ENCODE peak calls at places on chromosome 7, in seven cellular contexts. One of them, this sample, is unnamed. For H3K36me3, the result is how much of the 10 kb centered on the place peaks cover.

GRCh38 chr7:109956916-109957315 is 1134.0 kb upstream of the LRRN3 start:
- DNase-seq in mesendoderm: peak
- DNase-seq in GM23248: no peak
- DNase-seq in adipocyte: no peak
- DNase-seq in neuronal stem cell: peak
- DNase-seq in mammary epithelial cell: no peak
- DNase-seq in MM.1S: no peak
- DNase-seq in this sample: no peak

GRCh38 chr7:82241371-82241770 is 202.2 kb downstream of the CACNA2D1 start:
- DNase-seq in MM.1S: no peak
- DNase-seq in mesendoderm: peak
- DNase-seq in adipocyte: no peak
- DNase-seq in GM23248: no peak
- DNase-seq in neuronal stem cell: no peak
- DNase-seq in mammary epithelial cell: no peak
- DNase-seq in this sample: no peak

GRCh38 chr7:108441392-108441955 is 14.8 kb downstream of the NRCAM start:
- DNase-seq in mesendoderm: no peak
- DNase-seq in neuronal stem cell: no peak
- DNase-seq in adipocyte: no peak
- DNase-seq in MM.1S: no peak
- DNase-seq in GM23248: no peak
- DNase-seq in mammary epithelial cell: no peak
- DNase-seq in this sample: no peak

GRCh38 chr7:75555736-75556135 is 63.6 kb downstream of the SPDYE5 start:
- DNase-seq in adipocyte: no peak
- DNase-seq in GM23248: no peak
- DNase-seq in mesendoderm: no peak
- DNase-seq in MM.1S: no peak
- DNase-seq in neuronal stem cell: no peak
- DNase-seq in mammary epithelial cell: no peak
- DNase-seq in this sample: no peak

GRCh38 chr7:69934475-69934903 is 336.2 kb downstream of the AUTS2 start:
- DNase-seq in MM.1S: no peak
- DNase-seq in neuronal stem cell: no peak
- DNase-seq in mammary epithelial cell: no peak
- DNase-seq in adipocyte: no peak
- DNase-seq in GM23248: no peak
- DNase-seq in mesendoderm: no peak
- DNase-seq in this sample: no peak

GRCh38 chr7:7922684-7923385 is 45.8 kb upstream of the GLCCI1 start:
- DNase-seq in mesendoderm: no peak
- DNase-seq in MM.1S: peak
- DNase-seq in GM23248: no peak
- DNase-seq in mammary epithelial cell: no peak
- DNase-seq in neuronal stem cell: no peak
- DNase-seq in adipocyte: no peak
- DNase-seq in this sample: no peak

GRCh38 chr7:113875224-113875623 is 43.6 kb downstream of the PPP1R3A start:
- DNase-seq in MM.1S: no peak
- DNase-seq in mesendoderm: peak
- DNase-seq in mammary epithelial cell: no peak
- DNase-seq in adipocyte: no peak
- DNase-seq in GM23248: no peak
- DNase-seq in neuronal stem cell: no peak
- DNase-seq in this sample: no peak

GRCh38 chr7:141071260-141071854 is 2.5 kb upstream of the TMEM178B start:
- DNase-seq in neuronal stem cell: peak
- DNase-seq in GM23248: peak
- DNase-seq in MM.1S: peak
- DNase-seq in adipocyte: peak
- DNase-seq in mesendoderm: peak
- DNase-seq in mammary epithelial cell: no peak
- DNase-seq in this sample: no peak

GRCh38 chr7:11701829-11702560 is 130.0 kb downstream of the THSD7A start:
- DNase-seq in mesendoderm: peak
- DNase-seq in adipocyte: no peak
- DNase-seq in mammary epithelial cell: no peak
- DNase-seq in MM.1S: no peak
- DNase-seq in neuronal stem cell: no peak
- DNase-seq in GM23248: no peak
- DNase-seq in this sample: no peak

GRCh38 chr7:48183370-48183743 is 12.1 kb downstream of the ABCA13 start:
- DNase-seq in GM23248: peak
- DNase-seq in adipocyte: peak
- DNase-seq in mesendoderm: no peak
- DNase-seq in neuronal stem cell: no peak
- DNase-seq in mammary epithelial cell: no peak
- DNase-seq in MM.1S: no peak
- DNase-seq in this sample: no peak

GRCh38 chr7:7207876-7208275 is 25.5 kb downstream of the C1GALT1 start:
- DNase-seq in adipocyte: peak
- DNase-seq in neuronal stem cell: no peak
- DNase-seq in mammary epithelial cell: peak
- DNase-seq in GM23248: no peak
- DNase-seq in mesendoderm: no peak
- DNase-seq in MM.1S: no peak
- DNase-seq in this sample: no peak

GRCh38 chr7:11478873-11479272 is 353.1 kb downstream of the THSD7A start:
- DNase-seq in GM23248: no peak
- DNase-seq in mammary epithelial cell: no peak
- DNase-seq in MM.1S: no peak
- DNase-seq in mesendoderm: no peak
- DNase-seq in neuronal stem cell: no peak
- DNase-seq in adipocyte: no peak
- DNase-seq in this sample: no peak

GRCh38 chr7:30665043-30665442 is 17.2 kb downstream of the CRHR2 start:
- DNase-seq in mammary epithelial cell: no peak
- DNase-seq in mesendoderm: no peak
- DNase-seq in neuronal stem cell: no peak
- DNase-seq in MM.1S: no peak
- DNase-seq in adipocyte: no peak
- DNase-seq in GM23248: no peak
- DNase-seq in this sample: no peak

GRCh38 chr7:93145324-93145723 is 2.9 kb downstream of the SAMD9L start:
- DNase-seq in neuronal stem cell: no peak
- DNase-seq in adipocyte: peak
- DNase-seq in GM23248: no peak
- DNase-seq in MM.1S: no peak
- DNase-seq in mammary epithelial cell: no peak
- DNase-seq in mesendoderm: no peak
- DNase-seq in this sample: no peak
- H3K9ac ChIP-seq in neuronal stem cell: no peak
- H3K9ac ChIP-seq in adipocyte: no peak
- H3K9ac ChIP-seq in GM23248: no peak
- H3K9ac ChIP-seq in MM.1S: no peak
- H3K9ac ChIP-seq in mammary epithelial cell: no peak
- H3K9ac ChIP-seq in mesendoderm: no peak
- H3K9ac ChIP-seq in this sample: no peak

GRCh38 chr7:130148561-130148960 is 56.6 kb downstream of the TMEM209 start:
- DNase-seq in mammary epithelial cell: no peak
- DNase-seq in MM.1S: no peak
- DNase-seq in adipocyte: no peak
- DNase-seq in GM23248: no peak
- DNase-seq in neuronal stem cell: no peak
- DNase-seq in mesendoderm: no peak
- DNase-seq in this sample: no peak

GRCh38 chr7:130147710-130148325 is 57.4 kb downstream of the TMEM209 start:
- DNase-seq in neuronal stem cell: no peak
- DNase-seq in GM23248: no peak
- DNase-seq in MM.1S: no peak
- DNase-seq in mesendoderm: no peak
- DNase-seq in adipocyte: no peak
- DNase-seq in mammary epithelial cell: no peak
- DNase-seq in this sample: no peak

GRCh38 chr7:130144632-130145171 is 60.5 kb downstream of the TMEM209 start:
- DNase-seq in adipocyte: peak
- DNase-seq in neuronal stem cell: no peak
- DNase-seq in mammary epithelial cell: peak
- DNase-seq in mesendoderm: no peak
- DNase-seq in GM23248: peak
- DNase-seq in MM.1S: no peak
- DNase-seq in this sample: peak

GRCh38 chr7:130145424-130146106 is 59.6 kb downstream of the TMEM209 start:
- DNase-seq in mesendoderm: no peak
- DNase-seq in GM23248: no peak
- DNase-seq in neuronal stem cell: no peak
- DNase-seq in adipocyte: no peak
- DNase-seq in MM.1S: no peak
- DNase-seq in mammary epithelial cell: no peak
- DNase-seq in this sample: no peak

DNA sequence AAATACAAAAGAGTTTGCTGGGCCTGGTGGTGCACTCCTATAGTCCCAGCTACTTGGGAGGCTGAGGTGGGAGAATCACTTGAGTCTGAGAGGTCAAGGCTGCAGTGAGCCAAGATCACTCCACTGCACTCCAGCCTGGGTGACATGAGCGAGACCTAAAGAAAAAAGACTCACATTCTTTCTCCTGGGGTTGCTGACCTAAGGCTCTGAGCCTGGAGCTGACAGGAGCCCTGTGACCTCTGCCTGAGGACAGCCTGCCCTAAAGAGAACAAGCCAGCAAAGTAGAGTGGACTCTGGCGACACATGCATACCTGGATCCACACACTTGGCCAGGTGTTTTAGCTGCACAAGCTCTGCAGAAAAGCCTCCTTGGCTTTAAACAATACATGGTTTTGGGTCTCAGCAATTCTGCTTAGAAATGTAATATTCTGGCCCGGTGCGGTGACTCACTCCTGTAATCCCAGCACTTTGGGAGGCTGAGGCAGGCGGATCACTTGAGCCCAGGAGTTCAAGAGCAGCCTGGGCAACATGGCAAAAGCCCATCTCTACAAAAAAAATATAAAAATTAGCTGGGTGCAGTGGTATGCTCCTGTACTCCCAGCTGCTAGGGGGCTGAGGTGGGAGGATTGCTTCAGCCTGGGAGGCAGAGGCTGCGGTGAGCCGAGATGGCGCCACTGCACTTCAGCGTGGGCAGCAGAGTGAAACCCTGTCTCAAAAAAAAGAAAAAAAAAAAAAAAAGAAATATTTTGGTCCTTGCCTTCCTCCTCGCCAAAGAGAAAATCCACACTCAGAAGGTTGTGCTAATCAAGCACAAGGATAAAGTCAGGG is 58.3 kb downstream of the TMEM209 start:
- DNase-seq in GM23248: no peak
- DNase-seq in MM.1S: no peak
- DNase-seq in mammary epithelial cell: no peak
- DNase-seq in neuronal stem cell: no peak
- DNase-seq in mesendoderm: no peak
- DNase-seq in adipocyte: no peak
- DNase-seq in this sample: no peak
- H3K4me3 ChIP-seq in GM23248: no peak
- H3K4me3 ChIP-seq in MM.1S: no peak
- H3K4me3 ChIP-seq in mammary epithelial cell: no peak
- H3K4me3 ChIP-seq in neuronal stem cell: no peak
- H3K4me3 ChIP-seq in mesendoderm: no peak
- H3K4me3 ChIP-seq in adipocyte: no peak
- H3K4me3 ChIP-seq in this sample: no peak

GRCh38 chr7:74179935-74180604 is 5.9 kb downstream of the EIF4H start:
- DNase-seq in mammary epithelial cell: no peak
- DNase-seq in mesendoderm: no peak
- DNase-seq in adipocyte: no peak
- DNase-seq in neuronal stem cell: no peak
- DNase-seq in GM23248: no peak
- DNase-seq in MM.1S: no peak
- DNase-seq in this sample: no peak
- H3K36me3 ChIP-seq in mammary epithelial cell: under half
- H3K36me3 ChIP-seq in mesendoderm: under half
- H3K36me3 ChIP-seq in adipocyte: under half
- H3K36me3 ChIP-seq in neuronal stem cell: under half
- H3K36me3 ChIP-seq in GM23248: under half
- H3K36me3 ChIP-seq in MM.1S: under half
- H3K36me3 ChIP-seq in this sample: under half

DNA sequence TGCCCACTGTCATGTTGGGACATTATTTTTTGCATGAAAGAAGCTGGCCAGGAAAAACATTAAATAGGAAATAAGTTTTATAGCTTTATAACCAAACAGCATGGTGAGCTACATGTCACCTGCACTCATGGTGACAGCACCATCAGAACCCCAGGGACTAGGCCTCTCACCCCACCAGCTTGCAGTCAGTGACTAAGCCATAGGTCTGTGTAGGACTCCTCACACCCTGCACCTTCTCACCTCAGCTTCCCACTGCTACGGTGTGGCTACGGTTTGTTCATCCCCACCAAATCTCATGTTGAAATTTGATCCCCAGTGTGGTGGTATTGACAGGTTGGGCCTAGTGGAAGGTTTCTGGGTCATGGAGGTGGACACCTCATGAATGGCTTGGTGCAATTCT is 161.3 kb upstream of the VIPR2 start:
- DNase-seq in MM.1S: no peak
- DNase-seq in GM23248: no peak
- DNase-seq in mesendoderm: no peak
- DNase-seq in mammary epithelial cell: no peak
- DNase-seq in adipocyte: no peak
- DNase-seq in neuronal stem cell: no peak
- DNase-seq in this sample: no peak
- H3K9ac ChIP-seq in MM.1S: no peak
- H3K9ac ChIP-seq in GM23248: no peak
- H3K9ac ChIP-seq in mesendoderm: no peak
- H3K9ac ChIP-seq in mammary epithelial cell: no peak
- H3K9ac ChIP-seq in adipocyte: no peak
- H3K9ac ChIP-seq in neuronal stem cell: no peak
- H3K9ac ChIP-seq in this sample: no peak

GRCh38 chr7:27184342-27185012 is 555 bp downstream of the HOXA11 start:
- DNase-seq in GM23248: peak
- DNase-seq in mesendoderm: no peak
- DNase-seq in neuronal stem cell: no peak
- DNase-seq in adipocyte: peak
- DNase-seq in MM.1S: no peak
- DNase-seq in mammary epithelial cell: peak
- DNase-seq in this sample: no peak

GRCh38 chr7:27185708-27186449 is 847 bp upstream of the HOXA11 start:
- DNase-seq in neuronal stem cell: no peak
- DNase-seq in MM.1S: no peak
- DNase-seq in adipocyte: no peak
- DNase-seq in mammary epithelial cell: no peak
- DNase-seq in mesendoderm: no peak
- DNase-seq in GM23248: no peak
- DNase-seq in this sample: no peak

GRCh38 chr7:27183682-27184341 is 1.2 kb downstream of the HOXA11 start:
- DNase-seq in neuronal stem cell: no peak
- DNase-seq in MM.1S: no peak
- DNase-seq in mesendoderm: no peak
- DNase-seq in GM23248: peak
- DNase-seq in adipocyte: no peak
- DNase-seq in mammary epithelial cell: no peak
- DNase-seq in this sample: no peak

GRCh38 chr7:27186450-27187157 is 1.6 kb upstream of the HOXA11 start:
- DNase-seq in mesendoderm: no peak
- DNase-seq in mammary epithelial cell: no peak
- DNase-seq in neuronal stem cell: no peak
- DNase-seq in MM.1S: no peak
- DNase-seq in GM23248: no peak
- DNase-seq in adipocyte: no peak
- DNase-seq in this sample: no peak

GRCh38 chr7:27185013-27185707 is at the start of gene HOXA11:
- DNase-seq in mammary epithelial cell: no peak
- DNase-seq in MM.1S: no peak
- DNase-seq in mesendoderm: peak
- DNase-seq in neuronal stem cell: no peak
- DNase-seq in adipocyte: no peak
- DNase-seq in GM23248: peak
- DNase-seq in this sample: peak
- H3K4me3 ChIP-seq in mammary epithelial cell: peak
- H3K4me3 ChIP-seq in MM.1S: no peak
- H3K4me3 ChIP-seq in mesendoderm: no peak
- H3K4me3 ChIP-seq in neuronal stem cell: peak
- H3K4me3 ChIP-seq in adipocyte: peak
- H3K4me3 ChIP-seq in GM23248: peak
- H3K4me3 ChIP-seq in this sample: peak